ENCODE peak calls at places on chromosomes 1 and 21, in seven cellular contexts. W, V, G, P, D, N and O are unnamed samples.

GRCh38 chr1:12447849-12448312 is 170.1 kb downstream of the DHRS3 start:
- DNase-seq in W (peak), V (peak), G (no peak), P (peak), D (no peak), N (no peak), O (no peak)

GRCh38 chr21:41166947-41167346 is 1.0 kb upstream of the BACE2 start:
- DNase-seq in W (no peak), V (no peak), G (no peak), P (no peak), D (peak), N (no peak), O (no peak)

GRCh38 chr1:201310986-201311355 is 27.7 kb downstream of the PKP1 start:
- DNase-seq in W (no peak), V (peak), G (no peak), P (no peak), D (peak), N (peak), O (no peak)

GRCh38 chr1:168609133-168609715 is 32.8 kb downstream of the XCL1 start:
- DNase-seq in W (peak), V (peak), G (no peak), P (peak), D (no peak), N (peak), O (no peak)

GRCh38 chr1:186093437-186093836 is 281.6 kb downstream of the TPR start:
- DNase-seq in W (peak), V (peak), G (no peak), P (peak), D (no peak), N (no peak), O (no peak)

GRCh38 chr1:154845174-154845573 is 24.9 kb downstream of the KCNN3 start:
- DNase-seq in W (no peak), V (no peak), G (no peak), P (no peak), D (no peak), N (no peak), O (no peak)

GRCh38 chr1:27356628-27357280 is 10.0 kb downstream of the MAP3K6 start:
- DNase-seq in W (no peak), V (no peak), G (peak), P (no peak), D (peak), N (no peak), O (no peak)

GRCh38 chr1:156813750-156814570 is 2.7 kb downstream of the SH2D2A start:
- DNase-seq in W (no peak), V (no peak), G (peak), P (peak), D (peak), N (peak), O (no peak)

GRCh38 chr21:31180256-31181088 is 142.2 kb upstream of the KRTAP19-8 start:
- DNase-seq in W (peak), V (peak), G (no peak), P (peak), D (no peak), N (peak), O (no peak)

GRCh38 chr1:196450143-196450911 is 157.9 kb downstream of the KCNT2 start:
- DNase-seq in W (no peak), V (no peak), G (no peak), P (no peak), D (no peak), N (no peak), O (no peak)

GRCh38 chr1:94637096-94637495 is 95.5 kb upstream of the F3 start:
- DNase-seq in W (no peak), V (no peak), G (no peak), P (no peak), D (no peak), N (no peak), O (no peak)

GRCh38 chr1:32709075-32709474 is 6.5 kb upstream of the SYNC start:
- DNase-seq in W (no peak), V (no peak), G (no peak), P (no peak), D (no peak), N (peak), O (no peak)

GRCh38 chr1:30572192-30572591 is 151.2 kb downstream of the MATN1 start:
- DNase-seq in W (no peak), V (no peak), G (no peak), P (no peak), D (no peak), N (peak), O (no peak)

GRCh38 chr21:21682172-21682571 is 684.0 kb downstream of the NCAM2 start:
- DNase-seq in W (peak), V (peak), G (no peak), P (peak), D (no peak), N (no peak), O (peak)

GRCh38 chr1:27301582-27302199 is 20.3 kb upstream of the TMEM222 start:
- DNase-seq in W (no peak), V (no peak), G (no peak), P (no peak), D (no peak), N (no peak), O (no peak)

GRCh38 chr1:66503841-66504470 is 30.0 kb upstream of the SGIP1 start:
- DNase-seq in W (peak), V (peak), G (peak), P (peak), D (peak), N (no peak), O (no peak)

GRCh38 chr1:205048382-205048781 is 5.4 kb downstream of the CNTN2 start:
- DNase-seq in W (no peak), V (no peak), G (no peak), P (no peak), D (no peak), N (no peak), O (no peak)

GRCh38 chr1:230064283-230064682 is 2.8 kb upstream of the GALNT2 start:
- DNase-seq in W (no peak), V (no peak), G (no peak), P (no peak), D (no peak), N (no peak), O (no peak)

GRCh38 chr1:117095237-117095636 is 26.3 kb downstream of the TRIM45 start:
- DNase-seq in W (no peak), V (peak), G (no peak), P (no peak), D (no peak), N (no peak), O (peak)

GRCh38 chr1:117092594-117092993 is 29.0 kb downstream of the TRIM45 start:
- DNase-seq in W (no peak), V (no peak), G (no peak), P (no peak), D (no peak), N (no peak), O (no peak)

GRCh38 chr1:117093091-117093534 is 28.4 kb downstream of the TRIM45 start:
- DNase-seq in W (peak), V (peak), G (peak), P (peak), D (no peak), N (peak), O (peak)

GRCh38 chr1:117096871-117097842 is 24.4 kb downstream of the TRIM45 start:
- DNase-seq in W (peak), V (peak), G (no peak), P (peak), D (no peak), N (no peak), O (peak)

GRCh38 chr1:117093870-117094621 is 27.5 kb downstream of the TRIM45 start:
- DNase-seq in W (peak), V (peak), G (no peak), P (peak), D (no peak), N (no peak), O (no peak)
- TF ChIP-seq CTCF in W (peak), V (peak), G (no peak), P (peak), D (no peak), N (peak), O (peak)

DNA sequence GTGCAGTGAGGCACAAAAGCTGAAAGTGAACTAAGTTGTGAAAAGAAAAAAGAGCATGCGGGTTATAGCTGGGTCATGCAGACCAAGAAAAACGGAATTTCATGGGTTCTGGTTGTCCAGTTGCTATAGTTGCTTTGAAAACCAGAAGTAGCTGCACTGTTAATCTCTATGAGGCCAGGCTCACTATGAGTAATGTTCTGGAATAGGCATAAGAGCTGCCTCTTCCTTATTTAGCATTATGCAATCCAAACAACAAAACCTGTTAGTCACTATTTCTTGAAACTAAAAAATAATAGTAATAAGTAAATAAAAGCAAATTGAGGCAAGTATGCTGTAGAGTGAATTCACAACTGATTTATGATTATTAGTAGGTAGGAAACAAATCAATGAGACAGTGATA is 1383.7 kb downstream of the MRPL39 start:
- DNase-seq in W (no peak), V (peak), G (no peak), P (no peak), D (no peak), N (no peak), O (no peak)
- TF ChIP-seq CTCF in W (no peak), V (no peak), G (no peak), P (no peak), D (no peak), N (no peak), O (no peak)

GRCh38 chr1:213419369-213420030 is 368.5 kb downstream of the RPS6KC1 start:
- DNase-seq in W (no peak), V (no peak), G (no peak), P (no peak), D (no peak), N (no peak), O (no peak)
- TF ChIP-seq CTCF in W (no peak), V (no peak), G (no peak), P (no peak), D (no peak), N (no peak), O (no peak)

DNA sequence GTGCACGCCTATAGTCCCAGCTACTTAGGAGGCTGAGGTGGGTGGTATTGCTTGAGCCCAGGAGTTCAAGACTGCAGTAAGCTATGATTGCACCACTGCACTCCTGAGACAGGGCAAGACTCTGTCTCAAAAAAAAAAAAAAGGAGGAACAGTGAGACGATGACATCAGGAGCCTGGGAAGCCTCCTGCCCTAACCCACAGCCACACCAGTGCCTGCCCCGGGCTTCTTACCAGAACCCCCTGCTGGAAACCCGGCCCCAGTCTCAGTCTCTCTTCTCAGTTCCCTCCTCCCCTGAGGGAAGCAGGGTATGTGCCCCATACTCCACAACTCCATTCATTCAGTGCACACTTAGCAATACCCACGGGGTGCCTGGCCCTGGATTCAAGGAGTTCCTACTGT is 9.1 kb downstream of the COL8A2 start:
- DNase-seq in W (peak), V (peak), G (no peak), P (peak), D (no peak), N (peak), O (no peak)
- TF ChIP-seq CTCF in W (no peak), V (no peak), G (no peak), P (no peak), D (no peak), N (no peak), O (no peak)